ENCODE peak calls at places on chromosome 10, in seven cellular contexts. J, Y, A, I, S, H and F are unnamed samples.

GRCh38 chr10:15211464-15211979 is 43.0 kb upstream of the NMT2 start:
- DNase-seq in J (no peak), Y (peak), A (no peak), I (no peak), S (peak), H (no peak), F (no peak)

GRCh38 chr10:131700032-131700431 is 200.8 kb upstream of the PPP2R2D start:
- DNase-seq in J (no peak), Y (no peak), A (no peak), I (no peak), S (no peak), H (no peak), F (no peak)

GRCh38 chr10:119500138-119500795 is 42.3 kb downstream of the RGS10 start:
- DNase-seq in J (no peak), Y (no peak), A (no peak), I (no peak), S (no peak), H (no peak), F (no peak)

GRCh38 chr10:49369216-49370162 is 26.4 kb downstream of the DRGX start:
- DNase-seq in J (no peak), Y (no peak), A (no peak), I (no peak), S (no peak), H (no peak), F (no peak)

GRCh38 chr10:17562572-17562971 is 54.6 kb downstream of the HACD1 start:
- DNase-seq in J (peak), Y (peak), A (no peak), I (no peak), S (peak), H (no peak), F (no peak)

GRCh38 chr10:97063271-97063982 is 122.3 kb downstream of the SLIT1 start:
- DNase-seq in J (no peak), Y (no peak), A (no peak), I (no peak), S (no peak), H (no peak), F (no peak)

GRCh38 chr10:27865221-27865635 is 119.6 kb upstream of the MKX start:
- DNase-seq in J (no peak), Y (peak), A (no peak), I (no peak), S (no peak), H (no peak), F (no peak)

GRCh38 chr10:102565793-102566192 is 62.0 kb downstream of the SUFU start:
- DNase-seq in J (peak), Y (no peak), A (no peak), I (no peak), S (no peak), H (peak), F (peak)

GRCh38 chr10:80535671-80536360 is 1.9 kb upstream of the SH2D4B start:
- DNase-seq in J (no peak), Y (no peak), A (no peak), I (peak), S (no peak), H (peak), F (peak)

GRCh38 chr10:23869548-23869947 is 339.4 kb upstream of the KIAA1217 start:
- DNase-seq in J (no peak), Y (no peak), A (no peak), I (no peak), S (no peak), H (no peak), F (no peak)

GRCh38 chr10:588246-589165 is 101.0 kb downstream of the DIP2C start:
- DNase-seq in J (peak), Y (peak), A (no peak), I (no peak), S (peak), H (no peak), F (no peak)

GRCh38 chr10:110410329-110411046 is 87.2 kb upstream of the DUSP5 start:
- DNase-seq in J (peak), Y (peak), A (no peak), I (peak), S (peak), H (no peak), F (no peak)

GRCh38 chr10:1462521-1462920 is 274.8 kb downstream of the ADARB2 start:
- DNase-seq in J (no peak), Y (no peak), A (no peak), I (no peak), S (no peak), H (no peak), F (no peak)

GRCh38 chr10:97920865-97921264 is 71.2 kb downstream of the GOLGA7B start:
- DNase-seq in J (no peak), Y (no peak), A (no peak), I (no peak), S (no peak), H (no peak), F (no peak)

GRCh38 chr10:124153601-124153930 is 60.2 kb upstream of the CHST15 start:
- DNase-seq in J (no peak), Y (no peak), A (no peak), I (no peak), S (no peak), H (no peak), F (no peak)

GRCh38 chr10:58967551-58968418 is 208.7 kb upstream of the PHYHIPL start:
- DNase-seq in J (peak), Y (no peak), A (peak), I (peak), S (peak), H (peak), F (peak)

GRCh38 chr10:12592967-12593366 is 243.6 kb downstream of the CAMK1D start:
- DNase-seq in J (no peak), Y (no peak), A (no peak), I (no peak), S (no peak), H (no peak), F (no peak)

GRCh38 chr10:12588091-12588850 is 238.9 kb downstream of the CAMK1D start:
- DNase-seq in J (no peak), Y (no peak), A (no peak), I (peak), S (no peak), H (no peak), F (no peak)

GRCh38 chr10:12589789-12590188 is 240.4 kb downstream of the CAMK1D start:
- DNase-seq in J (no peak), Y (no peak), A (no peak), I (no peak), S (no peak), H (no peak), F (no peak)

GRCh38 chr10:12589271-12589670 is 239.9 kb downstream of the CAMK1D start:
- DNase-seq in J (no peak), Y (no peak), A (no peak), I (peak), S (no peak), H (no peak), F (no peak)

DNA sequence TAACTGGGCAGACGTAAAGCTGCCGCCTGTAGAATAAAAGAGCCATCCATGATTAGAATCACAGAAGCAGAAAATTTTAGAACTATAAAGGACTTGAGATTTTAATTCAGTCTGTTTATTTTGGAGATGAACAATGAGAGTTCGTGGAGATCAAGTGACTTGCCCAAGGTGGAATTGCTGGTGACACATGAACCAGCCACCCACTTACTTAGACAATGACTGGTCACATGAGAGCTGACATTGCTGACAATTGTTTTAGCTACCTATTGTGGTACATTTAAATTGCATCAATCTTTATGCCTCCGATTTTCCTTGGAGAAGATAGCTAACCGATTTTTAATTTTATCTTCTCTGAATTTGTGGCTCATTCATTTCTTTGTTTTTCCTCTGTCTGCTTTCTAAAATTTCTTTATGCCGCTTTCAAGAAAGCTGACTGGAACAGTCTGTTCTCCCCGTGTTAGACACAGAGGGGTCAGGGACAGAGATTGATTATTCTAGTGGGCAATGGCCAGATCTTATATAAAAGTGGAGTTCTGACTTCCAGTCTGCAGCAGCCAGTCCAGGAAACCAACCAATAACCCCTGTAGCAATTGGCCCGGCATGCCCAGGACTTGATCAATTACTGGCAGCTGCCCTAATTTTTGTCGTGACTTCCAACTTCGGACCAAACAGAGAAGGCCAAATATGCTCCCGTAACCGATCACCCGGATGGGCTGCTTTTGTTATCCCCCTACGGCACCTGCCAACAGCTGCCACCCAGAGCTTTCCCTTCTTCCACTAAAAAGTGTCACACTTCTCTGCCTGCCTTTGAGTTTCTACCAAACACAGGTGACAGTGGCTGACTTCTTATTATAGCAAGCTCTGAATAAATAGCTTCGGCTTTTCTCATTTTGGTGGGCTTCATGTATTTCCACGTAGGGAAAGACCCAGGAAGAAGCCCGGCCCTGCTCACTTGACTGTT is 241.6 kb downstream of the CAMK1D start:
- DNase-seq in J (no peak), Y (no peak), A (no peak), I (no peak), S (no peak), H (no peak), F (no peak)
- H2BK5ac ChIP-seq in J (no peak), Y (no peak), A (no peak), I (no peak), S (no peak), H (no peak), F (no peak)

GRCh38 chr10:76337641-76338040 is 906.2 kb downstream of the LRMDA start:
- DNase-seq in J (no peak), Y (peak), A (no peak), I (no peak), S (peak), H (no peak), F (no peak)

GRCh38 chr10:76333801-76334200 is 902.4 kb downstream of the LRMDA start:
- DNase-seq in J (no peak), Y (no peak), A (no peak), I (no peak), S (no peak), H (no peak), F (no peak)

GRCh38 chr10:76338187-76338586 is 906.8 kb downstream of the LRMDA start:
- DNase-seq in J (no peak), Y (no peak), A (no peak), I (no peak), S (no peak), H (no peak), F (no peak)

GRCh38 chr10:76334306-76334705 is 902.9 kb downstream of the LRMDA start:
- DNase-seq in J (no peak), Y (no peak), A (no peak), I (no peak), S (no peak), H (no peak), F (no peak)

GRCh38 chr10:76336213-76336963 is 905.0 kb downstream of the LRMDA start:
- DNase-seq in J (no peak), Y (no peak), A (no peak), I (no peak), S (peak), H (no peak), F (no peak)
- H2BK5ac ChIP-seq in J (no peak), Y (peak), A (no peak), I (peak), S (no peak), H (peak), F (no peak)

GRCh38 chr10:87045434-87045938 is 25.4 kb downstream of the FAM25A start:
- DNase-seq in J (no peak), Y (no peak), A (no peak), I (no peak), S (no peak), H (no peak), F (no peak)
- H2BK5ac ChIP-seq in J (no peak), Y (no peak), A (no peak), I (no peak), S (no peak), H (no peak), F (no peak)

DNA sequence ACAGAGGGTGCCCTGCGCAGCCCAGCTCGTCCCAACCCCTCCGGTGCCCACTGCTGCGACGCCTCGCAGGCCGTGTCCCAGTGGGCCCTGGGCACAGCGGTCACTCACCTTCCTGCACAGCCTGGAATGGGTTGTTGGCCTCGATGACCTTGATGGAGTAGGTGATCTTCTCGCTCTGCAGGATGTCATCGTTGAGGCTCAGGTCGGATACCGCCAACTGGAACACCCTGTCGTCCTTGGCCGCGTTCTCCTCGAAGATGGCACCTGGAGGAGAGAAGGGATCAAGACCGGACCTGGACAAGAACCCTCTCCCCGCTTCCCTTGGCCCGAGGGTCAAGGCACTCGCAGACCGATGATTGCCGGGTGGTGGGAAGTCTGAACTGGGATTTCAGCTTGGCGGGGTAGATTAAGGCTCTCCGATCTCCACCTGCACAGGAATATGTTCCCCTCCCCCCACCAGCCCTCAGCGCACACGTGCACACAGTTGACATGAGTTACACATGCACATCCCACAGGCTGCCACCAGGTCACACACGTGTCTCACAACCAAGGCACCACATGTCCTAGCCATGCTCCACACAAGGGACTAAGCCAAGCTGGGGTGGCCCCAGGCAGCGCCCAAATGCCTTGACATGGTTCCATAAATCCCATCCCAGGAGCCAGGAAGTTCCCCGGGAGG is 2.6 kb downstream of the GRID1 start:
- DNase-seq in J (no peak), Y (no peak), A (no peak), I (no peak), S (no peak), H (no peak), F (peak)
- H2BK5ac ChIP-seq in J (no peak), Y (no peak), A (no peak), I (no peak), S (no peak), H (no peak), F (no peak)

DNA sequence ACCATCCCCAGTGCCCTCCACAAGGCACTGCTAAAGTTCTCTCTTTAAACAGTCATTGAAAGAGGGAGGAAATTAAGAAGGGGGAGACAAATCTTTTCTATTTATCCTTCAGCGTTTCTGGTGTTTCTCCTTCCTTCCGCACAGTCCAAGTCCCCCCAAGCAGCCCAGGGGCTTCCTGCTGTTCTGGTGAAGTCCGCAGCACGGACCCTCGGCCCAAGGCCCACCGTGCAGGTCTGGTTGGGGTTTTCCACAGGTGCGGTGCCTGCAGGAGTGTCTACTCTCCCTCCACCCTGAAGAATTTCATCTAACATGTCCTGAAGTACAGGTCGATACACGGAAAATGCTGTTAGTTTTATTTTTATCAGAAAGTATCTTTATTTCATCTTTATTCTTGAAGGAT is 34.1 kb upstream of the KNDC1 start:
- DNase-seq in J (no peak), Y (no peak), A (no peak), I (no peak), S (no peak), H (no peak), F (no peak)
- H2BK5ac ChIP-seq in J (no peak), Y (no peak), A (no peak), I (no peak), S (no peak), H (no peak), F (no peak)

GRCh38 chr10:63561421-63561820 is 40.2 kb downstream of the REEP3 start:
- DNase-seq in J (no peak), Y (no peak), A (no peak), I (no peak), S (no peak), H (no peak), F (no peak)

GRCh38 chr10:63558132-63558784 is 37.1 kb downstream of the REEP3 start:
- DNase-seq in J (peak), Y (no peak), A (no peak), I (no peak), S (no peak), H (no peak), F (no peak)

GRCh38 chr10:63562391-63562790 is 41.2 kb downstream of the REEP3 start:
- DNase-seq in J (no peak), Y (no peak), A (no peak), I (no peak), S (no peak), H (no peak), F (no peak)

GRCh38 chr10:63563623-63564022 is 42.4 kb downstream of the REEP3 start:
- DNase-seq in J (peak), Y (no peak), A (no peak), I (no peak), S (no peak), H (no peak), F (no peak)

GRCh38 chr10:63562857-63563256 is 41.7 kb downstream of the REEP3 start:
- DNase-seq in J (peak), Y (no peak), A (no peak), I (no peak), S (no peak), H (no peak), F (no peak)
- H2BK5ac ChIP-seq in J (no peak), Y (no peak), A (no peak), I (no peak), S (no peak), H (no peak), F (no peak)